ENCODE peak calls at places on chromosomes 6 and 20, in four cellular contexts. Z is osteoblast, T is MM.1S, Y is tibial artery. H is an unnamed sample.

GRCh38 chr6:2478200-2478599 is 232.8 kb upstream of the GMDS start:
- DNase-seq in T (no peak), Y (no peak), Z (peak; percentile 89), H (no peak)

GRCh38 chr6:24659547-24659946 is 7.2 kb downstream of the TDP2 start:
- DNase-seq in T (no peak), Y (no peak), Z (no peak), H (no peak)

GRCh38 chr6:7424967-7425807 is 35.6 kb downstream of the RIOK1 start:
- DNase-seq in T (no peak), Y (no peak), Z (peak; percentile 94), H (no peak)

GRCh38 chr20:36666181-36666740 is 20.3 kb upstream of the SLA2 start:
- DNase-seq in T (no peak), Z (no peak), Y (no peak), H (no peak)

GRCh38 chr6:96156425-96156824 is 140.7 kb downstream of the FUT9 start:
- DNase-seq in Y (no peak), T (no peak), Z (no peak), H (no peak)

GRCh38 chr6:49342410-49342809 is 120.6 kb downstream of the MMUT start:
- DNase-seq in Y (no peak), T (no peak), Z (no peak), H (no peak)

GRCh38 chr6:158799051-158799792 is 19.9 kb downstream of the EZR start:
- DNase-seq in Y (no peak), T (no peak), Z (no peak), H (no peak)

GRCh38 chr20:9392892-9393857 is 121.2 kb upstream of the LAMP5 start:
- DNase-seq in Z (peak; percentile 93), Y (peak; percentile 79), T (peak; percentile 63), H (no peak)

GRCh38 chr20:17525650-17526049 is 5.5 kb downstream of the BFSP1 start:
- DNase-seq in T (peak; percentile 47), Y (no peak), Z (no peak), H (no peak)

GRCh38 chr6:13156381-13156780 is 172.0 kb downstream of the TBC1D7 start:
- DNase-seq in T (no peak), Z (no peak), Y (no peak), H (no peak)

GRCh38 chr6:36018339-36018738 is 6.1 kb downstream of the SLC26A8 start:
- DNase-seq in Y (no peak), T (no peak), Z (no peak), H (no peak)

GRCh38 chr6:48134246-48134645 is 23.2 kb upstream of the PTCHD4 start:
- DNase-seq in T (no peak), Z (no peak), Y (no peak), H (no peak)

GRCh38 chr6:38355519-38355918 is 284.2 kb downstream of the BTBD9 start:
- DNase-seq in Y (no peak), Z (no peak), T (peak; percentile 16), H (no peak)
- TF ChIP-seq CTCF in Y (no peak), Z (no peak), T (no peak), H (no peak)

GRCh38 chr6:114524081-114524480 is 181.3 kb upstream of the HS3ST5 start:
- DNase-seq in Y (no peak), Z (no peak), T (no peak), H (no peak)
- H3K27ac ChIP-seq in Y (no peak overlapping the region), Z (no peak overlapping the region), T (no peak overlapping the region), H (no peak overlapping the region)

GRCh38 chr6:46099952-46100351 is 29.8 kb upstream of the ENPP4 start:
- DNase-seq in T (no peak), Y (no peak), Z (no peak), H (no peak)
- TF ChIP-seq CTCF in T (no peak), Y (no peak), Z (no peak), H (no peak)

GRCh38 chr20:53873249-53873642 is 197.1 kb downstream of the BCAS1 start:
- DNase-seq in T (peak; percentile 26), Z (no peak), Y (no peak), H (peak; percentile 18)
- H3K27ac ChIP-seq in T (peak overlapping the region; percentile 83), Z (peak overlapping the region; percentile 81), Y (no peak overlapping the region), H (peak overlapping the region; percentile 59)

GRCh38 chr20:34078540-34078939 is 33.5 kb downstream of the EIF2S2 start:
- DNase-seq in T (no peak), Y (no peak), Z (no peak), H (no peak)

GRCh38 chr20:34076952-34077351 is 35.1 kb downstream of the EIF2S2 start:
- DNase-seq in T (no peak), Y (no peak), Z (no peak), H (no peak)

GRCh38 chr20:34072778-34073177 is 39.3 kb downstream of the EIF2S2 start:
- DNase-seq in T (no peak), Z (no peak), Y (no peak), H (no peak)

GRCh38 chr20:34074101-34074760 is 37.8 kb downstream of the EIF2S2 start:
- DNase-seq in Y (no peak), T (no peak), Z (no peak), H (no peak)

DNA sequence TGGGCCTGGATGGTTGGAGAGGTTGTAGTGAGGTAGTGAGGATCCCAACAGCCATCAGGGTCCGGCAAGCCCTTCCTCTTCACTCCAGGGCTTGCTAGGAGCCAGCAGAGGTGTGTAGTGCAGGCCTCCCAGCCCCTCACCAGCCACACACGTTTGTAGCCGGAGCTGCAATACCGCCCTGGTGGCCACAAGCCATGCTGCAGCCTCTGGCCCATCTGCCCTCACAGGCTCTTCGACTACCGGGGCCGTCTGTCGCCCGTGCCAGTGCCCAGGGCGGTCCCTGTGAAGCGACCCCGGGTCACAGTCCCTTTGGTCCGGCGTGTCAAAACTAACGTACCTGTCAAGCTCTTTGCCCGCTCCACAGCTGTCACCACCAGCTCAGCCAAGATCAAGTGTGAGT is 36.4 kb downstream of the EIF2S2 start:
- DNase-seq in T (no peak), Y (no peak), Z (no peak), H (no peak)
- TF ChIP-seq CTCF in T (peak; percentile 10), Y (no peak), Z (no peak), H (no peak)

DNA sequence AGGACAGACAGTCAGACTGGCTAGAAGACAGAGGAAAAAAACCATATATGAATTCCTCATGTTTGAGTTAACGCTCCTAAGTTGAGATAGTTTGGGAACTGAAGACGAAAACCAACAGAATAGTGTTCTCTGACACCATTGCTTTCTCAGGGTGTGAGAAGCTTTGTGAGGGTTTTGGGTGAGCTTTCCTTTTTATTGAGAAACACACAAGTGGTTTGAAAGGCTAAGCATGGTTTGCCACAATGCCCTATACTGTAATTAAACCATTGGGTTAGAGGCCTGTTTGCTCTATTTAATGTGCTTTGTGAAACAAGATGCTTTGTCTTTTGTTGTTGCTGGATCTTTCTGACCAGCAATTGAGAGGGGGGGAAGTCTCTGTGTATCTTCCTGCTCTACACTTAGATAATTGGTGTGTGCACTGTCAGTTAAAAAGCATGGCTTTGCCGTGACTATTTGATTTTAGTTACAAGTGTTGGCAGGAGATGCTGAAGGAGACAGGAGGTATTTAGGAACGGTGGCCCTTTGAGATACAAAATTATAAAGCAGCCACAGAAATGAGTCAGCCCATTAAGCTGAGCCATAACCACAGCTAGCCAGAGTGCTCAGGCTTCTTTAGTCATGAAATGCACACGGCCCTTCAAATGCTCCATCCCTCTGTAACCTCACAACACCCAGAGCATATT is 273.0 kb upstream of the PREP start:
- DNase-seq in Y (no peak), Z (peak; percentile 95), T (no peak), H (no peak)
- H3K27ac ChIP-seq in Y (no peak overlapping the region), Z (peak overlapping the region; percentile 76), T (no peak overlapping the region), H (no peak overlapping the region)

H was measured in CD8-positive, alpha-beta T cell.